ENCODE peak calls at places on chromosomes 6 and 20, in four cellular contexts. One of them, this sample, is unnamed.

GRCh38 chr6:81977488-81977887 is 225.0 kb upstream of the TENT5A start:
- DNase-seq in cardiac muscle cell: no peak
- DNase-seq in NCI-H1930: no peak
- DNase-seq in EL: peak; percentile 55
- DNase-seq in this sample: no peak

GRCh38 chr20:57611605-57612311 is 8.5 kb downstream of the ZBP1 start:
- DNase-seq in cardiac muscle cell: no peak
- DNase-seq in NCI-H1930: no peak
- DNase-seq in EL: no peak
- DNase-seq in this sample: no peak

GRCh38 chr6:136890986-136891385 is 31.1 kb upstream of the SLC35D3 start:
- DNase-seq in cardiac muscle cell: no peak
- DNase-seq in NCI-H1930: no peak
- DNase-seq in EL: no peak
- DNase-seq in this sample: no peak

GRCh38 chr20:57920971-57921370 is 211.2 kb upstream of the PMEPA1 start:
- DNase-seq in cardiac muscle cell: no peak
- DNase-seq in NCI-H1930: no peak
- DNase-seq in EL: no peak
- DNase-seq in this sample: no peak

GRCh38 chr20:36827541-36828279 is 48.2 kb upstream of the TLDC2 start:
- DNase-seq in cardiac muscle cell: no peak
- DNase-seq in NCI-H1930: no peak
- DNase-seq in EL: no peak
- DNase-seq in this sample: no peak

GRCh38 chr20:63957690-63958441 is 1.6 kb upstream of the UCKL1 start:
- DNase-seq in cardiac muscle cell: peak; percentile 67
- DNase-seq in NCI-H1930: no peak
- DNase-seq in EL: peak; percentile 38
- DNase-seq in this sample: no peak

GRCh38 chr20:13494019-13494418 is 144.7 kb downstream of the TASP1 start:
- DNase-seq in cardiac muscle cell: no peak
- DNase-seq in NCI-H1930: no peak
- DNase-seq in EL: peak; percentile 11
- DNase-seq in this sample: no peak

GRCh38 chr6:32074996-32075532 is 34.1 kb downstream of the TNXB start:
- DNase-seq in cardiac muscle cell: no peak
- DNase-seq in NCI-H1930: no peak
- DNase-seq in EL: peak; percentile 36
- DNase-seq in this sample: no peak

GRCh38 chr6:80696268-80696667 is 589.8 kb downstream of the BCKDHB start:
- DNase-seq in cardiac muscle cell: no peak
- DNase-seq in NCI-H1930: no peak
- DNase-seq in EL: no peak
- DNase-seq in this sample: no peak

GRCh38 chr6:1832844-1833787 is 223.4 kb downstream of the FOXC1 start:
- DNase-seq in cardiac muscle cell: peak; percentile 64
- DNase-seq in NCI-H1930: no peak
- DNase-seq in EL: peak; percentile 45
- DNase-seq in this sample: no peak

GRCh38 chr6:153208706-153209105 is 77.6 kb upstream of the RGS17 start:
- DNase-seq in cardiac muscle cell: peak; percentile 10
- DNase-seq in NCI-H1930: no peak
- DNase-seq in EL: no peak
- DNase-seq in this sample: no peak

GRCh38 chr6:101114703-101115102 is 233.6 kb upstream of the ASCC3 start:
- DNase-seq in cardiac muscle cell: peak; percentile 66
- DNase-seq in NCI-H1930: no peak
- DNase-seq in EL: peak; percentile 46
- DNase-seq in this sample: no peak

GRCh38 chr6:82178084-82178758 is 69.3 kb downstream of the IBTK start:
- DNase-seq in cardiac muscle cell: peak; percentile 64
- DNase-seq in NCI-H1930: no peak
- DNase-seq in EL: peak; percentile 43
- DNase-seq in this sample: no peak

GRCh38 chr6:106608080-106608668 is 21.1 kb downstream of the RTN4IP1 start:
- DNase-seq in cardiac muscle cell: peak; percentile 65
- DNase-seq in NCI-H1930: no peak
- DNase-seq in EL: peak; percentile 68
- DNase-seq in this sample: peak; percentile 64

GRCh38 chr6:167495506-167496391 is 170.9 kb downstream of the TTLL2 start:
- DNase-seq in cardiac muscle cell: no peak
- DNase-seq in NCI-H1930: no peak
- DNase-seq in EL: no peak
- DNase-seq in this sample: no peak

GRCh38 chr20:34318609-34319443 is 15.7 kb upstream of the AHCY start:
- DNase-seq in cardiac muscle cell: no peak
- DNase-seq in NCI-H1930: no peak
- DNase-seq in EL: no peak
- DNase-seq in this sample: no peak

GRCh38 chr6:151656392-151656791 is 151.1 kb upstream of the ESR1 start:
- DNase-seq in cardiac muscle cell: no peak
- DNase-seq in NCI-H1930: no peak
- DNase-seq in EL: no peak
- DNase-seq in this sample: no peak

GRCh38 chr20:46984391-46984790 is 89.7 kb downstream of the EYA2 start:
- DNase-seq in cardiac muscle cell: peak; percentile 73
- DNase-seq in NCI-H1930: no peak
- DNase-seq in EL: no peak
- DNase-seq in this sample: no peak

GRCh38 chr6:161369339-161369738 is 95.5 kb upstream of the AGPAT4 start:
- DNase-seq in cardiac muscle cell: peak; percentile 93
- DNase-seq in NCI-H1930: no peak
- DNase-seq in EL: peak; percentile 75
- DNase-seq in this sample: no peak

GRCh38 chr6:109513571-109514071 is 30.6 kb upstream of the ZBTB24 start:
- DNase-seq in cardiac muscle cell: peak; percentile 89
- DNase-seq in NCI-H1930: no peak
- DNase-seq in EL: peak; percentile 53
- DNase-seq in this sample: peak; percentile 48

GRCh38 chr6:21664263-21665081 is 70.9 kb downstream of the SOX4 start:
- DNase-seq in cardiac muscle cell: peak; percentile 41
- DNase-seq in NCI-H1930: no peak
- DNase-seq in EL: peak; percentile 37
- DNase-seq in this sample: peak; percentile 45

GRCh38 chr20:3541887-3542721 is 71.3 kb downstream of the ATRN start:
- DNase-seq in cardiac muscle cell: no peak
- DNase-seq in NCI-H1930: no peak
- DNase-seq in EL: no peak
- DNase-seq in this sample: no peak

GRCh38 chr6:20610636-20611200 is 76.5 kb downstream of the CDKAL1 start:
- DNase-seq in cardiac muscle cell: peak; percentile 54
- DNase-seq in NCI-H1930: no peak
- DNase-seq in EL: peak; percentile 14
- DNase-seq in this sample: no peak

GRCh38 chr20:47455133-47456040 is 46.3 kb upstream of the NCOA3 start:
- DNase-seq in cardiac muscle cell: peak; percentile 36
- DNase-seq in NCI-H1930: no peak
- DNase-seq in EL: no peak
- DNase-seq in this sample: no peak

GRCh38 chr6:47936820-47937219 is 155.0 kb downstream of the OPN5 start:
- DNase-seq in cardiac muscle cell: no peak
- DNase-seq in NCI-H1930: no peak
- DNase-seq in EL: no peak
- DNase-seq in this sample: no peak

GRCh38 chr6:167494698-167495435 is 170.0 kb downstream of the TTLL2 start:
- DNase-seq in cardiac muscle cell: no peak
- DNase-seq in NCI-H1930: no peak
- DNase-seq in EL: no peak
- DNase-seq in this sample: no peak

GRCh38 chr20:44856847-44857448 is 28.6 kb upstream of the YWHAB start:
- DNase-seq in cardiac muscle cell: peak; percentile 4
- DNase-seq in NCI-H1930: no peak
- DNase-seq in EL: no peak
- DNase-seq in this sample: no peak

GRCh38 chr20:59147197-59147596 is 16.4 kb upstream of the ZNF831 start:
- DNase-seq in cardiac muscle cell: no peak
- DNase-seq in NCI-H1930: no peak
- DNase-seq in EL: no peak
- DNase-seq in this sample: no peak

GRCh38 chr20:61839223-61839911 is 226.3 kb downstream of the TAF4 start:
- DNase-seq in cardiac muscle cell: no peak
- DNase-seq in NCI-H1930: no peak
- DNase-seq in EL: no peak
- DNase-seq in this sample: no peak

GRCh38 chr6:24630861-24631505 is 15.0 kb downstream of the KIAA0319 start:
- DNase-seq in cardiac muscle cell: no peak
- DNase-seq in NCI-H1930: no peak
- DNase-seq in EL: no peak
- DNase-seq in this sample: no peak

GRCh38 chr6:43428112-43428570 is 800 bp downstream of the ABCC10 start:
- DNase-seq in cardiac muscle cell: no peak
- DNase-seq in NCI-H1930: no peak
- DNase-seq in EL: no peak
- DNase-seq in this sample: no peak

GRCh38 chr20:846894-847278 is 13.4 kb downstream of the FAM110A start:
- DNase-seq in cardiac muscle cell: no peak
- DNase-seq in NCI-H1930: no peak
- DNase-seq in EL: no peak
- DNase-seq in this sample: no peak

GRCh38 chr20:33917813-33918525 is 75.7 kb upstream of the RALY start:
- DNase-seq in cardiac muscle cell: no peak
- DNase-seq in NCI-H1930: no peak
- DNase-seq in EL: no peak
- DNase-seq in this sample: no peak

GRCh38 chr6:36862164-36862847 is 12.3 kb downstream of the PPIL1 start:
- DNase-seq in cardiac muscle cell: no peak
- DNase-seq in NCI-H1930: no peak
- DNase-seq in EL: no peak
- DNase-seq in this sample: no peak

This sample was measured in iPS DF 6.9.